ENCODE peak calls at places on chromosomes 13 and 19, in seven cellular contexts. H is glutamatergic neuron; S is NCI-H1436; I is activated naive CD8-positive, alpha-beta T cell treated with anti-CD3 and anti-CD28 coated beads, Interleukin-2, amount 10 ng/mL, durations not matched to agents 7 days and 5 days; U is nucleus accumbens; V is cardiac fibroblast; Q is fibroblast of lung. F is an unnamed sample.

GRCh38 chr19:3969435-3970312 is 1.2 kb downstream of the DAPK3 start:
- DNase-seq in H (peak), S (no peak), I (no peak), U (no peak), V (peak), Q (peak), F (no peak)

GRCh38 chr13:64075543-64076271 is 2660.1 kb upstream of the PCDH20 start:
- DNase-seq in H (no peak), S (no peak), I (no peak), U (no peak), V (no peak), Q (no peak), F (no peak)

GRCh38 chr19:2035590-2035991 is 15.5 kb downstream of the MKNK2 start:
- DNase-seq in H (peak), S (no peak), I (no peak), U (no peak), V (no peak), Q (no peak), F (no peak)

GRCh38 chr13:98199480-98199879 is 22.4 kb upstream of the RNF113B start:
- DNase-seq in H (no peak), S (no peak), I (no peak), U (no peak), V (no peak), Q (no peak), F (no peak)

GRCh38 chr13:105107781-105108180 is 1427.7 kb downstream of the EFNB2 start:
- DNase-seq in H (no peak), S (no peak), I (no peak), U (no peak), V (no peak), Q (no peak), F (no peak)

GRCh38 chr13:47908200-47908902 is 92.7 kb downstream of the SUCLA2 start:
- DNase-seq in H (no peak), S (no peak), I (no peak), U (no peak), V (peak), Q (peak), F (no peak)

GRCh38 chr19:39115105-39115847 is 10.3 kb upstream of the PAK4 start:
- DNase-seq in H (no peak), S (no peak), I (no peak), U (no peak), V (no peak), Q (no peak), F (no peak)

GRCh38 chr13:22086593-22086992 is 415.7 kb downstream of the FGF9 start:
- DNase-seq in H (no peak), S (no peak), I (no peak), U (no peak), V (no peak), Q (peak), F (no peak)

GRCh38 chr13:95067303-95067702 is 233.9 kb downstream of the ABCC4 start:
- DNase-seq in H (no peak), S (no peak), I (no peak), U (no peak), V (peak), Q (peak), F (no peak)

F was measured in BE2C.